ENCODE peak calls at places on chromosomes 11 and 22, in seven cellular contexts. One of them, this sample, is unnamed.

GRCh38 chr11:101974255-101974654 is 57.9 kb upstream of the ANGPTL5 start:
- DNase-seq in DND-41: no peak
- DNase-seq in esophagus muscularis mucosa: no peak
- DNase-seq in left ventricle myocardium inferior: no peak
- DNase-seq in A549: peak
- DNase-seq in endodermal cell: no peak
- DNase-seq in neural progenitor cell: no peak
- DNase-seq in this sample: no peak

GRCh38 chr11:43922974-43923326 is 19.5 kb upstream of the C11orf96 start:
- DNase-seq in DND-41: no peak
- DNase-seq in esophagus muscularis mucosa: no peak
- DNase-seq in left ventricle myocardium inferior: no peak
- DNase-seq in A549: no peak
- DNase-seq in endodermal cell: no peak
- DNase-seq in neural progenitor cell: no peak
- DNase-seq in this sample: no peak

GRCh38 chr22:46052801-46053562 is 76.0 kb upstream of the WNT7B start:
- DNase-seq in DND-41: peak
- DNase-seq in esophagus muscularis mucosa: no peak
- DNase-seq in left ventricle myocardium inferior: peak
- DNase-seq in A549: no peak
- DNase-seq in endodermal cell: peak
- DNase-seq in neural progenitor cell: no peak
- DNase-seq in this sample: peak

GRCh38 chr11:77199346-77199745 is 71.3 kb downstream of the MYO7A start:
- DNase-seq in DND-41: no peak
- DNase-seq in esophagus muscularis mucosa: no peak
- DNase-seq in left ventricle myocardium inferior: no peak
- DNase-seq in A549: no peak
- DNase-seq in endodermal cell: no peak
- DNase-seq in neural progenitor cell: no peak
- DNase-seq in this sample: no peak

GRCh38 chr22:48261706-48262105 is 1499.3 kb downstream of the TBC1D22A start:
- DNase-seq in DND-41: no peak
- DNase-seq in esophagus muscularis mucosa: no peak
- DNase-seq in left ventricle myocardium inferior: no peak
- DNase-seq in A549: peak
- DNase-seq in endodermal cell: peak
- DNase-seq in neural progenitor cell: no peak
- DNase-seq in this sample: no peak

GRCh38 chr22:49994361-49995058 is 18.1 kb downstream of the IL17REL start:
- DNase-seq in DND-41: no peak
- DNase-seq in esophagus muscularis mucosa: no peak
- DNase-seq in left ventricle myocardium inferior: no peak
- DNase-seq in A549: no peak
- DNase-seq in endodermal cell: no peak
- DNase-seq in neural progenitor cell: no peak
- DNase-seq in this sample: no peak

GRCh38 chr22:30969532-30970355 is 679 bp downstream of the TUG1 start:
- DNase-seq in DND-41: peak
- DNase-seq in esophagus muscularis mucosa: no peak
- DNase-seq in left ventricle myocardium inferior: peak
- DNase-seq in A549: peak
- DNase-seq in endodermal cell: peak
- DNase-seq in neural progenitor cell: no peak
- DNase-seq in this sample: peak

GRCh38 chr11:6390718-6391547 is 659 bp downstream of the SMPD1 start:
- DNase-seq in DND-41: no peak
- DNase-seq in esophagus muscularis mucosa: no peak
- DNase-seq in left ventricle myocardium inferior: no peak
- DNase-seq in A549: no peak
- DNase-seq in endodermal cell: no peak
- DNase-seq in neural progenitor cell: no peak
- DNase-seq in this sample: peak

GRCh38 chr22:19875531-19876313 is 21.0 kb upstream of the GNB1L start:
- DNase-seq in DND-41: no peak
- DNase-seq in esophagus muscularis mucosa: no peak
- DNase-seq in left ventricle myocardium inferior: peak
- DNase-seq in A549: no peak
- DNase-seq in endodermal cell: peak
- DNase-seq in neural progenitor cell: peak
- DNase-seq in this sample: no peak

GRCh38 chr22:36901411-36902142 is 11.9 kb upstream of the CSF2RB start:
- DNase-seq in DND-41: no peak
- DNase-seq in esophagus muscularis mucosa: no peak
- DNase-seq in left ventricle myocardium inferior: no peak
- DNase-seq in A549: no peak
- DNase-seq in endodermal cell: peak
- DNase-seq in neural progenitor cell: no peak
- DNase-seq in this sample: no peak

GRCh38 chr11:14384338-14384737 is 25.4 kb upstream of the RRAS2 start:
- DNase-seq in DND-41: no peak
- DNase-seq in esophagus muscularis mucosa: no peak
- DNase-seq in left ventricle myocardium inferior: no peak
- DNase-seq in A549: no peak
- DNase-seq in endodermal cell: no peak
- DNase-seq in neural progenitor cell: no peak
- DNase-seq in this sample: no peak

GRCh38 chr11:45652781-45653180 is 12.6 kb downstream of the CHST1 start:
- DNase-seq in DND-41: no peak
- DNase-seq in esophagus muscularis mucosa: no peak
- DNase-seq in left ventricle myocardium inferior: no peak
- DNase-seq in A549: no peak
- DNase-seq in endodermal cell: no peak
- DNase-seq in neural progenitor cell: peak
- DNase-seq in this sample: no peak

GRCh38 chr22:41403532-41404318 is 22.0 kb downstream of the TEF start:
- DNase-seq in DND-41: peak
- DNase-seq in esophagus muscularis mucosa: peak
- DNase-seq in left ventricle myocardium inferior: peak
- DNase-seq in A549: peak
- DNase-seq in endodermal cell: peak
- DNase-seq in neural progenitor cell: peak
- DNase-seq in this sample: peak

GRCh38 chr11:116792869-116793475 is 1.3 kb upstream of the APOA5 start:
- DNase-seq in DND-41: no peak
- DNase-seq in esophagus muscularis mucosa: no peak
- DNase-seq in left ventricle myocardium inferior: no peak
- DNase-seq in A549: no peak
- DNase-seq in endodermal cell: no peak
- DNase-seq in neural progenitor cell: no peak
- DNase-seq in this sample: no peak

GRCh38 chr11:62922653-62923371 is 1.6 kb upstream of the CHRM1 start:
- DNase-seq in DND-41: no peak
- DNase-seq in esophagus muscularis mucosa: no peak
- DNase-seq in left ventricle myocardium inferior: no peak
- DNase-seq in A549: peak
- DNase-seq in endodermal cell: peak
- DNase-seq in neural progenitor cell: peak
- DNase-seq in this sample: no peak

GRCh38 chr11:62925745-62926668 is 4.8 kb upstream of the CHRM1 start:
- DNase-seq in DND-41: no peak
- DNase-seq in esophagus muscularis mucosa: no peak
- DNase-seq in left ventricle myocardium inferior: no peak
- DNase-seq in A549: no peak
- DNase-seq in endodermal cell: peak
- DNase-seq in neural progenitor cell: peak
- DNase-seq in this sample: no peak

GRCh38 chr11:62926669-62927455 is 5.7 kb upstream of the CHRM1 start:
- DNase-seq in DND-41: no peak
- DNase-seq in esophagus muscularis mucosa: no peak
- DNase-seq in left ventricle myocardium inferior: no peak
- DNase-seq in A549: no peak
- DNase-seq in endodermal cell: peak
- DNase-seq in neural progenitor cell: peak
- DNase-seq in this sample: no peak

GRCh38 chr11:62923634-62924411 is 2.7 kb upstream of the CHRM1 start:
- DNase-seq in DND-41: no peak
- DNase-seq in esophagus muscularis mucosa: no peak
- DNase-seq in left ventricle myocardium inferior: no peak
- DNase-seq in A549: no peak
- DNase-seq in endodermal cell: peak
- DNase-seq in neural progenitor cell: peak
- DNase-seq in this sample: peak

GRCh38 chr11:62925308-62925707 is 4.1 kb upstream of the CHRM1 start:
- DNase-seq in DND-41: no peak
- DNase-seq in esophagus muscularis mucosa: no peak
- DNase-seq in left ventricle myocardium inferior: no peak
- DNase-seq in A549: no peak
- DNase-seq in endodermal cell: peak
- DNase-seq in neural progenitor cell: peak
- DNase-seq in this sample: no peak
- H3K4me3 ChIP-seq in DND-41: no peak
- H3K4me3 ChIP-seq in esophagus muscularis mucosa: no peak
- H3K4me3 ChIP-seq in left ventricle myocardium inferior: peak
- H3K4me3 ChIP-seq in A549: no peak
- H3K4me3 ChIP-seq in endodermal cell: peak
- H3K4me3 ChIP-seq in neural progenitor cell: peak
- H3K4me3 ChIP-seq in this sample: no peak

GRCh38 chr11:35366798-35367197 is 52.6 kb downstream of the SLC1A2 start:
- DNase-seq in DND-41: no peak
- DNase-seq in esophagus muscularis mucosa: no peak
- DNase-seq in left ventricle myocardium inferior: no peak
- DNase-seq in A549: no peak
- DNase-seq in endodermal cell: no peak
- DNase-seq in neural progenitor cell: no peak
- DNase-seq in this sample: no peak

GRCh38 chr11:35364101-35364780 is 55.1 kb downstream of the SLC1A2 start:
- DNase-seq in DND-41: no peak
- DNase-seq in esophagus muscularis mucosa: peak
- DNase-seq in left ventricle myocardium inferior: peak
- DNase-seq in A549: peak
- DNase-seq in endodermal cell: no peak
- DNase-seq in neural progenitor cell: peak
- DNase-seq in this sample: peak

GRCh38 chr11:35363246-35364100 is 55.9 kb downstream of the SLC1A2 start:
- DNase-seq in DND-41: no peak
- DNase-seq in esophagus muscularis mucosa: no peak
- DNase-seq in left ventricle myocardium inferior: no peak
- DNase-seq in A549: no peak
- DNase-seq in endodermal cell: no peak
- DNase-seq in neural progenitor cell: no peak
- DNase-seq in this sample: peak

GRCh38 chr11:35365961-35366360 is 53.4 kb downstream of the SLC1A2 start:
- DNase-seq in DND-41: no peak
- DNase-seq in esophagus muscularis mucosa: no peak
- DNase-seq in left ventricle myocardium inferior: no peak
- DNase-seq in A549: no peak
- DNase-seq in endodermal cell: no peak
- DNase-seq in neural progenitor cell: no peak
- DNase-seq in this sample: no peak

DNA sequence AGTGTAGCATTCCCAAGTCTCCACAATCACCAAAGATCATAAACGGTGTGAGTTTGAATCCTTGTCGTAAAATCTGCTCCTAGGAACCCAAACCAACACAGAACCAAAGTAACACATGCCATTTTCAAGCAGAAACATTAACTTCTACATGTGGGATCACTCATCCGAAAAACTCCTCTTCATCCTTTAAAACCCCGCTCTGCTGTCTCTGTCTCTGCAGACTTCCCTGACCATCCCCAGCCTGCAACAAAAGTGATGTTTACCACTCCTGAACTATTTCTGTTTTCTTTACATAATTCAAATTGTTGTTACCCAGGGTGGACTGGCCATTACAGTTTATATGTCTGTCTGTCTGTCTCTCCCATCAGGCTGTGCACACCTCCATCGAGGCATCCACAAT is 54.0 kb downstream of the SLC1A2 start:
- DNase-seq in DND-41: no peak
- DNase-seq in esophagus muscularis mucosa: no peak
- DNase-seq in left ventricle myocardium inferior: no peak
- DNase-seq in A549: no peak
- DNase-seq in endodermal cell: no peak
- DNase-seq in neural progenitor cell: no peak
- DNase-seq in this sample: no peak
- H3K27ac ChIP-seq in DND-41: no peak
- H3K27ac ChIP-seq in esophagus muscularis mucosa: peak
- H3K27ac ChIP-seq in left ventricle myocardium inferior: no peak
- H3K27ac ChIP-seq in A549: peak
- H3K27ac ChIP-seq in endodermal cell: no peak
- H3K27ac ChIP-seq in neural progenitor cell: no peak
- H3K27ac ChIP-seq in this sample: no peak

GRCh38 chr11:35144103-35144741 is 5.3 kb downstream of the CD44 start:
- DNase-seq in DND-41: peak
- DNase-seq in esophagus muscularis mucosa: no peak
- DNase-seq in left ventricle myocardium inferior: no peak
- DNase-seq in A549: no peak
- DNase-seq in endodermal cell: no peak
- DNase-seq in neural progenitor cell: no peak
- DNase-seq in this sample: peak
- TF ChIP-seq CTCF in DND-41: peak
- TF ChIP-seq CTCF in esophagus muscularis mucosa: no peak
- TF ChIP-seq CTCF in left ventricle myocardium inferior: no peak
- TF ChIP-seq CTCF in A549: no peak
- TF ChIP-seq CTCF in endodermal cell: no peak
- TF ChIP-seq CTCF in neural progenitor cell: no peak
- TF ChIP-seq CTCF in this sample: no peak

GRCh38 chr11:65899356-65900124 is 648 bp downstream of the FOSL1 start:
- DNase-seq in DND-41: peak
- DNase-seq in esophagus muscularis mucosa: no peak
- DNase-seq in left ventricle myocardium inferior: peak
- DNase-seq in A549: peak
- DNase-seq in endodermal cell: peak
- DNase-seq in neural progenitor cell: peak
- DNase-seq in this sample: peak

GRCh38 chr11:65897020-65897471 is 3.1 kb downstream of the FOSL1 start:
- DNase-seq in DND-41: no peak
- DNase-seq in esophagus muscularis mucosa: no peak
- DNase-seq in left ventricle myocardium inferior: no peak
- DNase-seq in A549: no peak
- DNase-seq in endodermal cell: no peak
- DNase-seq in neural progenitor cell: no peak
- DNase-seq in this sample: no peak

GRCh38 chr11:65900125-65900898 is at the start of gene FOSL1:
- DNase-seq in DND-41: peak
- DNase-seq in esophagus muscularis mucosa: peak
- DNase-seq in left ventricle myocardium inferior: peak
- DNase-seq in A549: peak
- DNase-seq in endodermal cell: peak
- DNase-seq in neural progenitor cell: peak
- DNase-seq in this sample: peak

GRCh38 chr11:65900899-65901180 is 652 bp upstream of the FOSL1 start:
- DNase-seq in DND-41: no peak
- DNase-seq in esophagus muscularis mucosa: no peak
- DNase-seq in left ventricle myocardium inferior: no peak
- DNase-seq in A549: no peak
- DNase-seq in endodermal cell: no peak
- DNase-seq in neural progenitor cell: no peak
- DNase-seq in this sample: no peak

GRCh38 chr11:65898656-65899355 is 1.4 kb downstream of the FOSL1 start:
- DNase-seq in DND-41: no peak
- DNase-seq in esophagus muscularis mucosa: no peak
- DNase-seq in left ventricle myocardium inferior: no peak
- DNase-seq in A549: no peak
- DNase-seq in endodermal cell: no peak
- DNase-seq in neural progenitor cell: no peak
- DNase-seq in this sample: no peak
- H3K4me3 ChIP-seq in DND-41: no peak
- H3K4me3 ChIP-seq in esophagus muscularis mucosa: peak
- H3K4me3 ChIP-seq in left ventricle myocardium inferior: peak
- H3K4me3 ChIP-seq in A549: peak
- H3K4me3 ChIP-seq in endodermal cell: peak
- H3K4me3 ChIP-seq in neural progenitor cell: peak
- H3K4me3 ChIP-seq in this sample: no peak

This sample was measured in thyroid gland.